ENCODE peak calls at places on chromosomes 5 and 9, in nine cellular contexts. C is A549, M is transverse colon, F is esophagus squamous epithelium, N is HepG2, S is prostate gland, X is IMR-90, R is body of pancreas, E is HCT116. H is an unnamed sample.
A peak's percentile ranks its signal among the peaks of the same experiment; 100 is the strongest.

GRCh38 chr9:136201609-136202448 is 3.1 kb downstream of the LHX3 start:
- DNase-seq in X (no peak), E (no peak), M (no peak), S (no peak), C (no peak), N (no peak), R (no peak), F (no peak), H (no peak)

GRCh38 chr5:132483101-132483500 is 7.5 kb downstream of the IRF1 start:
- DNase-seq in M (peak; percentile 5), X (no peak), N (no peak), F (no peak), S (no peak), E (no peak), R (no peak), C (no peak), H (no peak)

GRCh38 chr5:171226096-171226495 is 83.0 kb upstream of the TLX3 start:
- DNase-seq in R (no peak), C (no peak), M (no peak), E (no peak), N (no peak), X (peak; percentile 7), S (no peak), F (no peak), H (no peak)

GRCh38 chr5:43034591-43034968 is 5.5 kb downstream of the ANXA2R start:
- DNase-seq in C (no peak), X (peak; percentile 85), R (no peak), N (no peak), M (no peak), E (no peak), F (no peak), S (no peak), H (no peak)

GRCh38 chr9:107161338-107161737 is 121.7 kb upstream of the RAD23B start:
- DNase-seq in E (no peak), R (no peak), C (no peak), X (no peak), M (no peak), S (no peak), N (peak; percentile 6), F (no peak), H (no peak)

GRCh38 chr9:15909297-15909696 is 356.5 kb downstream of the CCDC171 start:
- DNase-seq in R (no peak), C (no peak), X (peak; percentile 11), S (no peak), M (no peak), N (no peak), F (no peak), E (no peak), H (no peak)

GRCh38 chr5:159525117-159525516 is 194.8 kb upstream of the IL12B start:
- DNase-seq in S (no peak), X (no peak), R (no peak), M (no peak), E (no peak), N (no peak), C (no peak), F (no peak), H (no peak)

GRCh38 chr5:41065691-41066335 is 5.3 kb downstream of the MROH2B start:
- DNase-seq in M (no peak), E (no peak), R (no peak), X (no peak), C (no peak), F (no peak), N (no peak), S (no peak), H (no peak)

GRCh38 chr9:86342269-86342668 is 11.9 kb downstream of the TUT7 start:
- DNase-seq in S (no peak), F (no peak), E (no peak), R (no peak), C (no peak), X (no peak), N (no peak), M (no peak), H (no peak)

GRCh38 chr9:33908114-33908513 is 91.2 kb downstream of the UBE2R2 start:
- DNase-seq in F (no peak), N (no peak), X (no peak), E (no peak), C (no peak), M (no peak), R (no peak), S (no peak), H (no peak)

GRCh38 chr9:33914887-33915286 is 97.9 kb downstream of the UBE2R2 start:
- DNase-seq in S (no peak), E (no peak), X (no peak), R (no peak), C (no peak), F (no peak), N (no peak), M (no peak), H (no peak)

GRCh38 chr9:33908749-33909148 is 91.8 kb downstream of the UBE2R2 start:
- DNase-seq in C (no peak), X (no peak), F (no peak), R (no peak), S (no peak), E (no peak), N (no peak), M (no peak), H (no peak)

GRCh38 chr9:33917036-33917435 is 100.1 kb downstream of the UBE2R2 start:
- DNase-seq in S (no peak), N (no peak), E (no peak), C (no peak), M (no peak), X (no peak), F (no peak), R (no peak), H (no peak)

GRCh38 chr9:33913541-33913940 is 96.6 kb downstream of the UBE2R2 start:
- DNase-seq in X (no peak), S (no peak), E (no peak), M (no peak), F (no peak), C (no peak), N (no peak), R (no peak), H (no peak)
- H3K4me3 ChIP-seq in X (no peak overlapping the region), S (no peak overlapping the region), E (no peak overlapping the region), M (no peak overlapping the region), F (no peak overlapping the region), C (no peak overlapping the region), N (no peak overlapping the region), R (no peak overlapping the region), H (no peak overlapping the region)

DNA sequence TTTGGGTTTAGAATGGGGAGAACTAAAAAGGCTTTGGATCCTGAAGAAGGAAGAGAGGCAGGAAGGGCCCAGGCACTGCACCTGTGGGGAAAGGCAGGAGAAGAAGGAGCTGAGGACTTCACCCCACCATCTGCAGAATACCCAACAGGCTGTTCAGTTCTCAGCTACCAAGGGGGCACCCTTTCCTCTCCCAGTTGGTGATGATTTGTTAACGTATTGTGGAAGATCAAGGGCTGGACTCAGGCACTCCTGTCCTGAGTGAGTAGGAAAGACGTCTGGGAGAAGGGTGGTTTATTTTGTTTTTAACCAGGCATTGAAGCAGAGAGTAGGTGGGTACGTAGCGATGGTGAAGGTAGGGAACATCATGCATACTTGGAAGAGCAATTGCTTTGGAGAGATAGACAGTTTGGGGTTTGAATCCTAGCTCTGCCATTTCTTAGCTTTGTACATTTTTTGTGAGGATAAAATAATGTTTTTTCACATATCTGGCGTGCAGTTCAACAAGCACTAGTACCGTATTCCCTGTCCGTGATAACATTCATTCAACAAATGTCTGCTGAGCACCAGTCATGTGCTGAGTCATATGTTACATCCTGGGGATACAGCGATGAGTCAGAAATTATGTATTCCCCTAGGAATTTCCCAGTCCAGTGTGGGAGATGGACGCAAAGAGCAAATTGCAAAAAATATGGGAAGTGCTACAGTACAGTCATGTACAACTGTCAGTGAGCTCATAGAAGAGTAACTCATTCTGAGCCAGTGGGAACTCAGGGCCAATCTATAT is 2.1 kb downstream of the MSANTD3 start:
- DNase-seq in X (peak; percentile 100), F (no peak), E (peak; percentile 83), C (peak; percentile 95), M (no peak), N (peak; percentile 89), S (no peak), R (no peak), H (no peak)
- TF ChIP-seq POLR2A in X (peak; percentile 78), F (no peak), E (no peak), C (no peak), M (no peak), N (no peak), S (no peak), R (no peak), H (no peak)

GRCh38 chr5:15566789-15567188 is 66.8 kb downstream of the FBXL7 start:
- DNase-seq in R (no peak), N (no peak), X (no peak), F (no peak), S (no peak), E (no peak), M (no peak), C (no peak), H (no peak)
- H3K4me3 ChIP-seq in R (no peak overlapping the region), N (no peak overlapping the region), X (no peak overlapping the region), F (no peak overlapping the region), S (no peak overlapping the region), E (no peak overlapping the region), M (no peak overlapping the region), C (no peak overlapping the region), H (no peak overlapping the region)

GRCh38 chr9:37037137-37037743 is 3.2 kb upstream of the PAX5 start:
- DNase-seq in R (no peak), N (no peak), M (no peak), S (no peak), E (no peak), X (no peak), C (no peak), F (no peak), H (no peak)

GRCh38 chr9:37037744-37038640 is 3.9 kb upstream of the PAX5 start:
- DNase-seq in X (no peak), C (no peak), N (no peak), E (no peak), M (peak; percentile 27), S (no peak), F (no peak), R (no peak), H (no peak)

GRCh38 chr9:37035472-37036236 is 1.6 kb upstream of the PAX5 start:
- DNase-seq in E (no peak), C (no peak), S (no peak), R (no peak), M (no peak), X (no peak), F (no peak), N (no peak), H (no peak)

GRCh38 chr9:37034938-37035471 is 937 bp upstream of the PAX5 start:
- DNase-seq in E (no peak), C (no peak), R (no peak), S (no peak), F (no peak), X (no peak), M (no peak), N (no peak), H (no peak)

DNA sequence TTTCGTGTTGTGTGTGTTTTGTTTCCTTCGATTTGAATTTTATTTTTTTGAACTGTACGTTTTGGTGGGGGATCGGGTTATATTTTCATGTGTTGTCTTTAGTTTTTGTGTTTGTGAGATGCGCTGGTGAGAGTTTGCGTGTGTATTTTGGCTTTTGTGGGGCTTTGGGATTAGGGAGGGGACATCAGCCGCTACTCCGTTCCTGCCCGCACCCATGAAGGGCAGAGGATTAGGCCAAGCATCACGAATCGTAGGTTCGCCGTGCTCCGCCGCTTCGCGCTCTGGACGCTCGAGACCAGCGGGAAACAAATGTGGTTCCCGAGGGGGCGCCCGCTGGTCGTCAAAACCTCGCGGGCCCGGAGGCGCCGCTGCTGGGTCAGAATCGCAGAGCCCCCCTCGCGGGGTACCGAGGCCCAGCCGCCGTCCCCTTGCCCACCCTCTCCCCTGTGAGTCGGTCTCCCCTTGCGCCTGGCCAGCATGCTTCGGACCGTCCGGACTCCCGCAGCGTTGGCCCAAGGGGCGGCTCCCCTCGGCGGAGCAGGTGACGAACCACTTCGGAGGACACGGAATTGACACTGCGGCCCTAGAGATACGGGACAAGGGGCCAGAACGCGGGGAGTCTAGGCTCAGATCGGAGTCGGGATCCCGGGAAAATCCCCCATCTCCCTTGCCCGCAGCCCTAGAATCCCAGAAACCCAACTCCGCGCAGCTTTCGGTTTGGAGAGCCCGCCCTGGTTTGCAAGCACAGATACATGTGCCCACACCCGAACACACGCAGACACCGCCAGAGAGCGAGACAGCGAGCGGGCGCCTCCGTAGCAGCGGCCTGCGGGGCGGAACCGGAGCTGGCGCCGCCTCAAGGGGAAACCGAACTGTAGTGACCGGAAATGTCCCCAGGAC is 2.4 kb upstream of the PAX5 start:
- DNase-seq in S (peak; percentile 24), N (no peak), M (peak; percentile 65), X (peak; percentile 12), C (no peak), F (no peak), E (no peak), R (peak; percentile 49), H (no peak)
- TF ChIP-seq POLR2A in S (no peak), N (no peak), M (peak; percentile 19), X (no peak), C (no peak), F (no peak), E (no peak), R (no peak), H (no peak)

H was measured in gastrocnemius medialis.